ENCODE peak calls at places on chromosome 12, in nine cellular contexts. One of them, this sample, is unnamed.

GRCh38 chr12:70722584-70723343 is 85.5 kb upstream of the PTPRB start:
- DNase-seq in AG04450: no peak
- DNase-seq in brain microvascular endothelial cell: peak
- DNase-seq in iris pigment epithelial cell: peak
- DNase-seq in activated T-cell treated with anti-CD3 and anti-CD28 coated beads, Interleukin-2, amount 50 U/mL, for 48 hours: no peak
- DNase-seq in NCI-H1436: no peak
- DNase-seq in astrocyte of the spinal cord: no peak
- DNase-seq in stimulated activated CD8-positive, alpha-beta memory T cell treated with anti-CD3 and anti-CD28 coated beads, Interleukin-15, amount 100 ng/mL, for 24 hours: no peak
- DNase-seq in amniotic stem cell: no peak
- DNase-seq in this sample: no peak

GRCh38 chr12:69024413-69024812 is 91.4 kb upstream of the CPM start:
- DNase-seq in brain microvascular endothelial cell: no peak
- DNase-seq in amniotic stem cell: no peak
- DNase-seq in astrocyte of the spinal cord: peak
- DNase-seq in activated T-cell treated with anti-CD3 and anti-CD28 coated beads, Interleukin-2, amount 50 U/mL, for 48 hours: no peak
- DNase-seq in AG04450: no peak
- DNase-seq in stimulated activated CD8-positive, alpha-beta memory T cell treated with anti-CD3 and anti-CD28 coated beads, Interleukin-15, amount 100 ng/mL, for 24 hours: no peak
- DNase-seq in iris pigment epithelial cell: no peak
- DNase-seq in NCI-H1436: peak
- DNase-seq in this sample: no peak

GRCh38 chr12:69239922-69240624 is 704 bp downstream of the CPSF6 start:
- DNase-seq in iris pigment epithelial cell: peak
- DNase-seq in stimulated activated CD8-positive, alpha-beta memory T cell treated with anti-CD3 and anti-CD28 coated beads, Interleukin-15, amount 100 ng/mL, for 24 hours: no peak
- DNase-seq in AG04450: no peak
- DNase-seq in NCI-H1436: peak
- DNase-seq in amniotic stem cell: no peak
- DNase-seq in brain microvascular endothelial cell: peak
- DNase-seq in astrocyte of the spinal cord: peak
- DNase-seq in activated T-cell treated with anti-CD3 and anti-CD28 coated beads, Interleukin-2, amount 50 U/mL, for 48 hours: peak
- DNase-seq in this sample: no peak

GRCh38 chr12:70609203-70609602 is 28.0 kb downstream of the PTPRB start:
- DNase-seq in amniotic stem cell: no peak
- DNase-seq in NCI-H1436: no peak
- DNase-seq in activated T-cell treated with anti-CD3 and anti-CD28 coated beads, Interleukin-2, amount 50 U/mL, for 48 hours: no peak
- DNase-seq in astrocyte of the spinal cord: no peak
- DNase-seq in brain microvascular endothelial cell: no peak
- DNase-seq in iris pigment epithelial cell: no peak
- DNase-seq in AG04450: no peak
- DNase-seq in stimulated activated CD8-positive, alpha-beta memory T cell treated with anti-CD3 and anti-CD28 coated beads, Interleukin-15, amount 100 ng/mL, for 24 hours: no peak
- DNase-seq in this sample: no peak

GRCh38 chr12:57460457-57461325 is 1.1 kb downstream of the GLI1 start:
- DNase-seq in brain microvascular endothelial cell: no peak
- DNase-seq in AG04450: no peak
- DNase-seq in stimulated activated CD8-positive, alpha-beta memory T cell treated with anti-CD3 and anti-CD28 coated beads, Interleukin-15, amount 100 ng/mL, for 24 hours: no peak
- DNase-seq in activated T-cell treated with anti-CD3 and anti-CD28 coated beads, Interleukin-2, amount 50 U/mL, for 48 hours: no peak
- DNase-seq in amniotic stem cell: no peak
- DNase-seq in NCI-H1436: no peak
- DNase-seq in astrocyte of the spinal cord: no peak
- DNase-seq in iris pigment epithelial cell: no peak
- DNase-seq in this sample: no peak

GRCh38 chr12:20549115-20549719 is 145.9 kb upstream of the SLCO1C1 start:
- DNase-seq in AG04450: no peak
- DNase-seq in astrocyte of the spinal cord: peak
- DNase-seq in iris pigment epithelial cell: peak
- DNase-seq in amniotic stem cell: no peak
- DNase-seq in activated T-cell treated with anti-CD3 and anti-CD28 coated beads, Interleukin-2, amount 50 U/mL, for 48 hours: no peak
- DNase-seq in NCI-H1436: no peak
- DNase-seq in stimulated activated CD8-positive, alpha-beta memory T cell treated with anti-CD3 and anti-CD28 coated beads, Interleukin-15, amount 100 ng/mL, for 24 hours: no peak
- DNase-seq in brain microvascular endothelial cell: peak
- DNase-seq in this sample: no peak

GRCh38 chr12:106583578-106584103 is 837 bp downstream of the RFX4 start:
- DNase-seq in AG04450: no peak
- DNase-seq in amniotic stem cell: no peak
- DNase-seq in NCI-H1436: no peak
- DNase-seq in activated T-cell treated with anti-CD3 and anti-CD28 coated beads, Interleukin-2, amount 50 U/mL, for 48 hours: peak
- DNase-seq in iris pigment epithelial cell: no peak
- DNase-seq in stimulated activated CD8-positive, alpha-beta memory T cell treated with anti-CD3 and anti-CD28 coated beads, Interleukin-15, amount 100 ng/mL, for 24 hours: no peak
- DNase-seq in brain microvascular endothelial cell: no peak
- DNase-seq in astrocyte of the spinal cord: no peak
- DNase-seq in this sample: no peak

GRCh38 chr12:70648831-70649230 is 11.6 kb upstream of the PTPRB start:
- DNase-seq in NCI-H1436: no peak
- DNase-seq in amniotic stem cell: no peak
- DNase-seq in stimulated activated CD8-positive, alpha-beta memory T cell treated with anti-CD3 and anti-CD28 coated beads, Interleukin-15, amount 100 ng/mL, for 24 hours: no peak
- DNase-seq in iris pigment epithelial cell: peak
- DNase-seq in activated T-cell treated with anti-CD3 and anti-CD28 coated beads, Interleukin-2, amount 50 U/mL, for 48 hours: no peak
- DNase-seq in astrocyte of the spinal cord: peak
- DNase-seq in brain microvascular endothelial cell: no peak
- DNase-seq in AG04450: no peak
- DNase-seq in this sample: no peak

GRCh38 chr12:108640802-108641445 is 7.2 kb upstream of the SELPLG start:
- DNase-seq in astrocyte of the spinal cord: peak
- DNase-seq in amniotic stem cell: no peak
- DNase-seq in brain microvascular endothelial cell: peak
- DNase-seq in stimulated activated CD8-positive, alpha-beta memory T cell treated with anti-CD3 and anti-CD28 coated beads, Interleukin-15, amount 100 ng/mL, for 24 hours: no peak
- DNase-seq in AG04450: no peak
- DNase-seq in activated T-cell treated with anti-CD3 and anti-CD28 coated beads, Interleukin-2, amount 50 U/mL, for 48 hours: no peak
- DNase-seq in iris pigment epithelial cell: peak
- DNase-seq in NCI-H1436: no peak
- DNase-seq in this sample: peak

GRCh38 chr12:68264864-68265256 is 11.5 kb upstream of the IL22 start:
- DNase-seq in NCI-H1436: no peak
- DNase-seq in iris pigment epithelial cell: peak
- DNase-seq in amniotic stem cell: no peak
- DNase-seq in stimulated activated CD8-positive, alpha-beta memory T cell treated with anti-CD3 and anti-CD28 coated beads, Interleukin-15, amount 100 ng/mL, for 24 hours: no peak
- DNase-seq in brain microvascular endothelial cell: peak
- DNase-seq in activated T-cell treated with anti-CD3 and anti-CD28 coated beads, Interleukin-2, amount 50 U/mL, for 48 hours: no peak
- DNase-seq in AG04450: no peak
- DNase-seq in astrocyte of the spinal cord: peak
- DNase-seq in this sample: no peak

GRCh38 chr12:90080616-90081015 is 372.0 kb upstream of the ATP2B1 start:
- DNase-seq in NCI-H1436: no peak
- DNase-seq in activated T-cell treated with anti-CD3 and anti-CD28 coated beads, Interleukin-2, amount 50 U/mL, for 48 hours: no peak
- DNase-seq in amniotic stem cell: no peak
- DNase-seq in iris pigment epithelial cell: no peak
- DNase-seq in AG04450: no peak
- DNase-seq in stimulated activated CD8-positive, alpha-beta memory T cell treated with anti-CD3 and anti-CD28 coated beads, Interleukin-15, amount 100 ng/mL, for 24 hours: no peak
- DNase-seq in astrocyte of the spinal cord: no peak
- DNase-seq in brain microvascular endothelial cell: no peak
- DNase-seq in this sample: no peak

GRCh38 chr12:1908758-1909157 is 9.7 kb downstream of the CACNA2D4 start:
- DNase-seq in astrocyte of the spinal cord: no peak
- DNase-seq in amniotic stem cell: no peak
- DNase-seq in NCI-H1436: no peak
- DNase-seq in activated T-cell treated with anti-CD3 and anti-CD28 coated beads, Interleukin-2, amount 50 U/mL, for 48 hours: no peak
- DNase-seq in stimulated activated CD8-positive, alpha-beta memory T cell treated with anti-CD3 and anti-CD28 coated beads, Interleukin-15, amount 100 ng/mL, for 24 hours: no peak
- DNase-seq in iris pigment epithelial cell: no peak
- DNase-seq in brain microvascular endothelial cell: no peak
- DNase-seq in AG04450: no peak
- DNase-seq in this sample: no peak

GRCh38 chr12:92403210-92404175 is 257.8 kb upstream of the BTG1 start:
- DNase-seq in astrocyte of the spinal cord: no peak
- DNase-seq in amniotic stem cell: no peak
- DNase-seq in activated T-cell treated with anti-CD3 and anti-CD28 coated beads, Interleukin-2, amount 50 U/mL, for 48 hours: peak
- DNase-seq in AG04450: no peak
- DNase-seq in NCI-H1436: no peak
- DNase-seq in iris pigment epithelial cell: peak
- DNase-seq in brain microvascular endothelial cell: no peak
- DNase-seq in stimulated activated CD8-positive, alpha-beta memory T cell treated with anti-CD3 and anti-CD28 coated beads, Interleukin-15, amount 100 ng/mL, for 24 hours: no peak
- DNase-seq in this sample: no peak

GRCh38 chr12:53600490-53601295 is 25.5 kb downstream of the ATF7 start:
- DNase-seq in brain microvascular endothelial cell: no peak
- DNase-seq in stimulated activated CD8-positive, alpha-beta memory T cell treated with anti-CD3 and anti-CD28 coated beads, Interleukin-15, amount 100 ng/mL, for 24 hours: no peak
- DNase-seq in amniotic stem cell: no peak
- DNase-seq in activated T-cell treated with anti-CD3 and anti-CD28 coated beads, Interleukin-2, amount 50 U/mL, for 48 hours: no peak
- DNase-seq in AG04450: no peak
- DNase-seq in iris pigment epithelial cell: no peak
- DNase-seq in astrocyte of the spinal cord: no peak
- DNase-seq in NCI-H1436: no peak
- DNase-seq in this sample: no peak